ENCODE peak calls at places on chromosomes 2 and 18, in five cellular contexts. V is stimulated activated CD4-positive, alpha-beta T cell treated with anti-CD3 and anti-CD28 coated beads, Interleukin-2, amount 100 ng/mL, for 48 hours; J is EH; G is lung; M is left ventricle myocardium inferior. O is an unnamed sample.

GRCh38 chr18:22494771-22495170 is 77.1 kb upstream of the CTAGE1 start:
- DNase-seq in J (peak), V (no peak), M (no peak), G (no peak), O (no peak)

GRCh38 chr2:3102915-3103569 is 274.6 kb downstream of the EIPR1 start:
- DNase-seq in V (no peak), J (no peak), G (peak), M (no peak), O (no peak)

GRCh38 chr2:220334210-220334609 is 706.8 kb downstream of the SLC4A3 start:
- DNase-seq in M (no peak), J (peak), G (no peak), V (no peak), O (no peak)

GRCh38 chr18:44654555-44654954 is 26.1 kb upstream of the SETBP1 start:
- DNase-seq in M (no peak), V (no peak), G (no peak), J (peak), O (no peak)

GRCh38 chr2:206260427-206261012 is 13.9 kb upstream of the ZDBF2 start:
- DNase-seq in M (no peak), G (no peak), V (no peak), J (peak), O (no peak)

GRCh38 chr2:37287966-37288365 is 36.7 kb downstream of the PRKD3 start:
- DNase-seq in M (no peak), V (no peak), G (no peak), J (peak), O (no peak)

GRCh38 chr2:112686348-112687217 is 34.2 kb upstream of the NT5DC4 start:
- DNase-seq in J (no peak), V (no peak), G (no peak), M (no peak), O (no peak)

GRCh38 chr2:30664761-30665358 is 142.4 kb downstream of the CAPN13 start:
- DNase-seq in G (peak), V (peak), M (no peak), J (peak), O (no peak)

GRCh38 chr2:124254621-124255020 is 229.5 kb downstream of the CNTNAP5 start:
- DNase-seq in V (no peak), M (no peak), J (peak), G (no peak), O (no peak)